ENCODE peak calls at places on chromosomes 12 and 14, in six cellular contexts. One of them, this sample, is unnamed.

GRCh38 chr14:96639550-96639949 is 137.4 kb downstream of the PAPOLA start:
- DNase-seq in iris pigment epithelial cell: no peak
- DNase-seq in right lobe of liver: no peak
- DNase-seq in CD4-positive, CD25-positive, alpha-beta regulatory T cell: no peak
- DNase-seq in cardiac fibroblast: no peak
- DNase-seq in fibroblast of mammary gland: no peak
- DNase-seq in this sample: no peak

GRCh38 chr14:76772300-76773187 is 11.3 kb downstream of the VASH1 start:
- DNase-seq in right lobe of liver: peak; percentile 73
- DNase-seq in CD4-positive, CD25-positive, alpha-beta regulatory T cell: no peak
- DNase-seq in iris pigment epithelial cell: peak; percentile 65
- DNase-seq in cardiac fibroblast: peak; percentile 20
- DNase-seq in fibroblast of mammary gland: peak; percentile 68
- DNase-seq in this sample: peak; percentile 68

GRCh38 chr12:111775205-111776193 is 8.8 kb downstream of the ALDH2 start:
- DNase-seq in cardiac fibroblast: peak; percentile 64
- DNase-seq in iris pigment epithelial cell: peak; percentile 85
- DNase-seq in CD4-positive, CD25-positive, alpha-beta regulatory T cell: no peak
- DNase-seq in fibroblast of mammary gland: peak; percentile 84
- DNase-seq in right lobe of liver: peak; percentile 88
- DNase-seq in this sample: peak; percentile 33

GRCh38 chr14:104130974-104131651 is 7.3 kb upstream of the KIF26A start:
- DNase-seq in CD4-positive, CD25-positive, alpha-beta regulatory T cell: no peak
- DNase-seq in cardiac fibroblast: peak; percentile 45
- DNase-seq in right lobe of liver: peak; percentile 68
- DNase-seq in iris pigment epithelial cell: peak; percentile 35
- DNase-seq in fibroblast of mammary gland: peak; percentile 34
- DNase-seq in this sample: peak; percentile 16

GRCh38 chr14:92258934-92259333 is 64.0 kb upstream of the SLC24A4 start:
- DNase-seq in right lobe of liver: no peak
- DNase-seq in cardiac fibroblast: no peak
- DNase-seq in fibroblast of mammary gland: no peak
- DNase-seq in iris pigment epithelial cell: no peak
- DNase-seq in CD4-positive, CD25-positive, alpha-beta regulatory T cell: no peak
- DNase-seq in this sample: no peak

GRCh38 chr12:120234643-120235368 is 30.7 kb downstream of the PXN start:
- DNase-seq in CD4-positive, CD25-positive, alpha-beta regulatory T cell: no peak
- DNase-seq in iris pigment epithelial cell: peak; percentile 95
- DNase-seq in right lobe of liver: peak; percentile 81
- DNase-seq in fibroblast of mammary gland: peak; percentile 100
- DNase-seq in cardiac fibroblast: peak; percentile 99
- DNase-seq in this sample: peak; percentile 72

GRCh38 chr12:125218952-125219351 is 153.7 kb downstream of the AACS start:
- DNase-seq in CD4-positive, CD25-positive, alpha-beta regulatory T cell: no peak
- DNase-seq in right lobe of liver: no peak
- DNase-seq in fibroblast of mammary gland: peak; percentile 14
- DNase-seq in cardiac fibroblast: peak; percentile 38
- DNase-seq in iris pigment epithelial cell: no peak
- DNase-seq in this sample: no peak

GRCh38 chr12:8692573-8692972 is 5.2 kb upstream of the RIMKLB start:
- DNase-seq in iris pigment epithelial cell: peak; percentile 52
- DNase-seq in fibroblast of mammary gland: peak; percentile 15
- DNase-seq in right lobe of liver: no peak
- DNase-seq in CD4-positive, CD25-positive, alpha-beta regulatory T cell: no peak
- DNase-seq in cardiac fibroblast: peak; percentile 64
- DNase-seq in this sample: peak; percentile 47

GRCh38 chr14:34676516-34677211 is 37.7 kb downstream of the CFL2 start:
- DNase-seq in CD4-positive, CD25-positive, alpha-beta regulatory T cell: no peak
- DNase-seq in cardiac fibroblast: no peak
- DNase-seq in iris pigment epithelial cell: no peak
- DNase-seq in fibroblast of mammary gland: no peak
- DNase-seq in right lobe of liver: no peak
- DNase-seq in this sample: no peak

GRCh38 chr12:96864335-96864734 is 42.7 kb upstream of the NEDD1 start:
- DNase-seq in right lobe of liver: no peak
- DNase-seq in fibroblast of mammary gland: no peak
- DNase-seq in iris pigment epithelial cell: no peak
- DNase-seq in cardiac fibroblast: no peak
- DNase-seq in CD4-positive, CD25-positive, alpha-beta regulatory T cell: no peak
- DNase-seq in this sample: no peak

GRCh38 chr14:104374718-104375080 is 204.9 kb upstream of the C14orf180 start:
- DNase-seq in fibroblast of mammary gland: no peak
- DNase-seq in iris pigment epithelial cell: no peak
- DNase-seq in right lobe of liver: peak; percentile 38
- DNase-seq in cardiac fibroblast: no peak
- DNase-seq in CD4-positive, CD25-positive, alpha-beta regulatory T cell: no peak
- DNase-seq in this sample: no peak

GRCh38 chr12:101051901-101052550 is 158.0 kb downstream of the SLC5A8 start:
- DNase-seq in fibroblast of mammary gland: peak; percentile 95
- DNase-seq in cardiac fibroblast: peak; percentile 92
- DNase-seq in CD4-positive, CD25-positive, alpha-beta regulatory T cell: no peak
- DNase-seq in iris pigment epithelial cell: peak; percentile 67
- DNase-seq in right lobe of liver: no peak
- DNase-seq in this sample: no peak

GRCh38 chr12:78146365-78146772 is 315.7 kb downstream of the NAV3 start:
- DNase-seq in fibroblast of mammary gland: peak; percentile 65
- DNase-seq in iris pigment epithelial cell: peak; percentile 51
- DNase-seq in CD4-positive, CD25-positive, alpha-beta regulatory T cell: no peak
- DNase-seq in right lobe of liver: no peak
- DNase-seq in cardiac fibroblast: peak; percentile 69
- DNase-seq in this sample: no peak

GRCh38 chr12:111099186-111099585 is 178.8 kb upstream of the MYL2 start:
- DNase-seq in CD4-positive, CD25-positive, alpha-beta regulatory T cell: no peak
- DNase-seq in fibroblast of mammary gland: no peak
- DNase-seq in iris pigment epithelial cell: no peak
- DNase-seq in cardiac fibroblast: no peak
- DNase-seq in right lobe of liver: no peak
- DNase-seq in this sample: no peak

GRCh38 chr12:27083861-27084271 is 1.5 kb upstream of the C12orf71 start:
- DNase-seq in fibroblast of mammary gland: peak; percentile 59
- DNase-seq in CD4-positive, CD25-positive, alpha-beta regulatory T cell: no peak
- DNase-seq in iris pigment epithelial cell: peak; percentile 60
- DNase-seq in cardiac fibroblast: peak; percentile 68
- DNase-seq in right lobe of liver: no peak
- DNase-seq in this sample: no peak

GRCh38 chr12:124394462-124395128 is 99.7 kb downstream of the RFLNA start:
- DNase-seq in cardiac fibroblast: no peak
- DNase-seq in right lobe of liver: no peak
- DNase-seq in CD4-positive, CD25-positive, alpha-beta regulatory T cell: no peak
- DNase-seq in iris pigment epithelial cell: no peak
- DNase-seq in fibroblast of mammary gland: no peak
- DNase-seq in this sample: no peak

GRCh38 chr14:102493096-102493495 is 16.5 kb downstream of the ANKRD9 start:
- DNase-seq in CD4-positive, CD25-positive, alpha-beta regulatory T cell: no peak
- DNase-seq in fibroblast of mammary gland: no peak
- DNase-seq in iris pigment epithelial cell: no peak
- DNase-seq in cardiac fibroblast: no peak
- DNase-seq in right lobe of liver: peak; percentile 46
- DNase-seq in this sample: no peak

GRCh38 chr14:52299692-52300278 is 14.3 kb upstream of the PTGER2 start:
- DNase-seq in fibroblast of mammary gland: peak; percentile 72
- DNase-seq in CD4-positive, CD25-positive, alpha-beta regulatory T cell: no peak
- DNase-seq in cardiac fibroblast: peak; percentile 76
- DNase-seq in right lobe of liver: no peak
- DNase-seq in iris pigment epithelial cell: peak; percentile 66
- DNase-seq in this sample: no peak

GRCh38 chr14:30210630-30211029 is 283.0 kb upstream of the PRKD1 start:
- DNase-seq in cardiac fibroblast: peak; percentile 57
- DNase-seq in right lobe of liver: no peak
- DNase-seq in fibroblast of mammary gland: peak; percentile 79
- DNase-seq in iris pigment epithelial cell: peak; percentile 54
- DNase-seq in CD4-positive, CD25-positive, alpha-beta regulatory T cell: no peak
- DNase-seq in this sample: no peak

GRCh38 chr12:53739285-53740129 is 12.3 kb upstream of the CALCOCO1 start:
- DNase-seq in cardiac fibroblast: no peak
- DNase-seq in fibroblast of mammary gland: peak; percentile 37
- DNase-seq in iris pigment epithelial cell: no peak
- DNase-seq in right lobe of liver: no peak
- DNase-seq in CD4-positive, CD25-positive, alpha-beta regulatory T cell: no peak
- DNase-seq in this sample: no peak

GRCh38 chr12:47491516-47491915 is 214.3 kb downstream of the RPAP3 start:
- DNase-seq in fibroblast of mammary gland: no peak
- DNase-seq in iris pigment epithelial cell: no peak
- DNase-seq in CD4-positive, CD25-positive, alpha-beta regulatory T cell: no peak
- DNase-seq in right lobe of liver: no peak
- DNase-seq in cardiac fibroblast: no peak
- DNase-seq in this sample: no peak

GRCh38 chr14:49766839-49767238 is 1.1 kb upstream of the KLHDC2 start:
- DNase-seq in right lobe of liver: no peak
- DNase-seq in iris pigment epithelial cell: peak; percentile 8
- DNase-seq in fibroblast of mammary gland: no peak
- DNase-seq in CD4-positive, CD25-positive, alpha-beta regulatory T cell: no peak
- DNase-seq in cardiac fibroblast: no peak
- DNase-seq in this sample: no peak

GRCh38 chr12:22271036-22271435 is 63.5 kb downstream of the ST8SIA1 start:
- DNase-seq in CD4-positive, CD25-positive, alpha-beta regulatory T cell: no peak
- DNase-seq in cardiac fibroblast: peak; percentile 90
- DNase-seq in iris pigment epithelial cell: peak; percentile 84
- DNase-seq in right lobe of liver: no peak
- DNase-seq in fibroblast of mammary gland: peak; percentile 93
- DNase-seq in this sample: no peak